ENCODE peak calls at places on chromosomes 13 and 19, in nine cellular contexts. M is astrocyte; Q is ovary; W is tibial artery; V is psoas muscle; P is Peyer's patch; Y is transverse colon; G is GM23248; L is CD8-positive, alpha-beta T cell. T is an unnamed sample. For H3K9me3, the result is how much of the 10 kb centered on the place peaks cover.

GRCh38 chr13:105991622-105992254 is 543.7 kb downstream of the EFNB2 start:
- DNase-seq in M (peak), G (peak), Y (no peak), Q (no peak), P (no peak), L (no peak), V (no peak), W (no peak), T (no peak)

GRCh38 chr19:31351212-31352193 is 2.3 kb upstream of the TSHZ3 start:
- DNase-seq in Q (peak), W (no peak), Y (peak), M (peak), V (peak), P (no peak), G (peak), L (no peak), T (peak)

GRCh38 chr13:44715287-44716224 is 139.4 kb upstream of the TSC22D1 start:
- DNase-seq in M (peak), G (peak), Q (no peak), Y (no peak), L (no peak), V (no peak), W (no peak), P (no peak), T (no peak)

GRCh38 chr13:99086869-99087129 is 108.9 kb upstream of the DOCK9 start:
- DNase-seq in L (peak), P (no peak), G (no peak), Q (peak), Y (peak), W (peak), M (peak), V (no peak), T (no peak)

GRCh38 chr19:13832096-13832495 is 36.9 kb downstream of the ZSWIM4 start:
- DNase-seq in V (no peak), P (no peak), W (no peak), Y (no peak), Q (no peak), G (peak), L (no peak), M (no peak), T (no peak)

GRCh38 chr19:30781519-30781918 is 409.3 kb downstream of the ZNF536 start:
- DNase-seq in Y (no peak), P (no peak), V (no peak), G (no peak), W (no peak), M (no peak), L (no peak), Q (no peak), T (peak)

GRCh38 chr13:38687246-38688229 is 661 bp downstream of the FREM2 start:
- DNase-seq in L (no peak), M (peak), V (no peak), Q (no peak), W (no peak), Y (no peak), G (peak), P (no peak), T (no peak)

GRCh38 chr19:39031368-39032163 is 783 bp downstream of the FBXO27 start:
- DNase-seq in M (peak), V (peak), G (peak), Q (peak), P (peak), Y (peak), L (peak), W (peak), T (peak)

GRCh38 chr13:33763021-33763420 is 54.9 kb upstream of the RFC3 start:
- DNase-seq in Q (no peak), G (peak), P (no peak), W (no peak), V (no peak), L (no peak), M (peak), Y (no peak), T (no peak)

GRCh38 chr13:42255854-42256253 is 16.1 kb upstream of the AKAP11 start:
- DNase-seq in P (no peak), Y (no peak), G (no peak), Q (no peak), M (no peak), L (no peak), V (no peak), W (no peak), T (no peak)

GRCh38 chr13:100646030-100646673 is 28.4 kb downstream of the TMTC4 start:
- DNase-seq in V (no peak), W (no peak), P (no peak), Y (no peak), L (no peak), M (peak), G (peak), Q (no peak), T (no peak)

GRCh38 chr13:105928901-105929300 is 606.6 kb downstream of the EFNB2 start:
- DNase-seq in M (no peak), V (no peak), Q (no peak), P (no peak), L (no peak), G (no peak), W (no peak), Y (no peak), T (no peak)

GRCh38 chr19:22605275-22606211 is 28.6 kb upstream of the ZNF492 start:
- DNase-seq in M (no peak), Y (no peak), G (no peak), V (no peak), P (no peak), Q (no peak), L (no peak), W (no peak), T (no peak)
- H3K9me3 ChIP-seq in M (under half), Y (under half), G (under half), V (under half), P (under half), Q (under half), L (under half), W (under half), T (under half)

DNA sequence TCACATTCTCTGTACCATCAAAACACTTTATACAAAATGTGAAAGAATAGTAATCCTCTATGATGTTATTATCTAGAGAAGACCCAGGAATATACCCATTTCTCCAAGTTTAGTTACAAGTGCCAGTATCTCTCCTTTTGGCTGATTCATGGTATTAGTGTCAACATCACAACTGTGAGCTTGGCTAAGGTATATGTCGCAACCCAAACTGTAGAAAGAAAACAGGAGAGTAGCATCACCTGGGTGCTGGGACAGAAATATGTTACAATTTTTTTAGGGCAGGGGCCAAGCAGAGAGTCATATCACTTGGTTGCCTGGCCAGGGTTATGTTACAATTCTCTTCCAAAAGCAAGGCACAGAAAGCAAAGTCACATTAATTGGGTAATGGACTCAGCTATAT is 127.2 kb upstream of the ZNF91 start:
- DNase-seq in V (no peak), P (no peak), Q (no peak), L (no peak), G (no peak), W (no peak), M (no peak), Y (no peak), T (no peak)
- H3K9me3 ChIP-seq in V (under half), P (under half), Q (under half), L (under half), G (under half), W (under half), M (under half), Y (under half), T (under half)

GRCh38 chr19:12052057-12052570 is 647 bp downstream of the ZNF878 start:
- DNase-seq in M (peak), Q (no peak), W (no peak), L (no peak), P (no peak), G (peak), V (no peak), Y (no peak), T (no peak)
- H3K9me3 ChIP-seq in M (under half), Q (under half), W (under half), L (under half), P (under half), G (under half), V (under half), Y (under half), T (under half)

GRCh38 chr19:57068326-57068725 is 51.5 kb upstream of the USP29 start:
- DNase-seq in W (no peak), P (no peak), Q (no peak), V (no peak), M (no peak), G (no peak), Y (no peak), L (no peak), T (no peak)

GRCh38 chr19:57071414-57071813 is 48.4 kb upstream of the USP29 start:
- DNase-seq in P (no peak), V (no peak), M (no peak), Q (no peak), Y (no peak), W (no peak), G (no peak), L (no peak), T (no peak)

GRCh38 chr19:57067440-57067839 is 52.3 kb upstream of the USP29 start:
- DNase-seq in G (no peak), Y (no peak), L (no peak), W (no peak), P (no peak), V (no peak), Q (no peak), M (no peak), T (no peak)

GRCh38 chr19:57068921-57069697 is 50.7 kb upstream of the USP29 start:
- DNase-seq in P (no peak), V (no peak), G (no peak), Y (no peak), Q (peak), W (no peak), M (no peak), L (no peak), T (no peak)
- H3K9me3 ChIP-seq in P (under half), V (under half), G (under half), Y (under half), Q (under half), W (under half), M (under half), L (under half), T (under half)

DNA sequence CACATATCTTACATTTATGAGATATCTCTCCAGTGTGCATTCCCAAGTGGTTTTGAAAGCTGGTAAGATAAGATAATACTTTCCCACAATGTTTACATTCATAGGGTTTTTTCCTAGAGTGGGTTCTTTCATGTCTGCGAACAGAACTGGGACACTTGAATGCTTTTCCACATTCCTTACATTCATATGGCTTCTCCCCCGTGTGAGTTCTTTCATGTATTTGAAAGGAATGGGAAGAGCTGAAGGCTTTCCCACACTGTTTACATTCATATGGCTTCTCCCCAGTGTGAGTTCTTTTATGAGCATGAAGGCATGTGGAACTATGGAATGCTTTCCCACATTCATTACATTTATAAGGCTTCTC is 19.7 kb downstream of the ZNF433 start:
- DNase-seq in L (no peak), P (no peak), Y (no peak), V (no peak), M (no peak), G (no peak), Q (no peak), W (no peak), T (no peak)
- H3K9me3 ChIP-seq in L (under half), P (under half), Y (half or more), V (half or more), M (half or more), G (under half), Q (under half), W (half or more), T (under half)

GRCh38 chr13:109009756-109010155 is 380.3 kb downstream of the MYO16 start:
- DNase-seq in Q (no peak), G (no peak), L (no peak), V (no peak), P (no peak), Y (no peak), M (no peak), W (no peak), T (no peak)
- H3K9me3 ChIP-seq in Q (under half), G (under half), L (under half), V (under half), P (under half), Y (under half), M (under half), W (under half), T (under half)

GRCh38 chr19:8815780-8816179 is 16.3 kb downstream of the ZNF558 start:
- DNase-seq in G (no peak), V (no peak), M (no peak), Q (no peak), W (no peak), L (no peak), P (no peak), Y (no peak), T (no peak)
- H3K9me3 ChIP-seq in G (under half), V (half or more), M (under half), Q (under half), W (half or more), L (half or more), P (under half), Y (half or more), T (half or more)